ENCODE peak calls at places on chromosomes 11 and 22, in seven cellular contexts. K is HFF-Myc, W is brain microvascular endothelial cell, T is neural crest cell, H is fibroblast of lung, S is right lobe of liver, V is fibroblast of pulmonary artery. L is an unnamed sample.

GRCh38 chr11:13042873-13043338 is 33.8 kb downstream of the RASSF10 start:
- DNase-seq in W (no peak), S (no peak), H (no peak), K (no peak), T (no peak), V (no peak), L (no peak)

GRCh38 chr11:123214396-123214795 is 19.3 kb upstream of the CLMP start:
- DNase-seq in H (no peak), V (no peak), T (no peak), K (no peak), S (no peak), W (no peak), L (no peak)

GRCh38 chr22:45284705-45285305 is at the start of gene UPK3A:
- DNase-seq in W (no peak), V (no peak), H (no peak), T (peak; percentile 49), K (no peak), S (peak; percentile 85), L (no peak)

GRCh38 chr11:79525257-79525656 is 84.4 kb upstream of the TENM4 start:
- DNase-seq in T (no peak), K (no peak), W (no peak), V (no peak), H (no peak), S (no peak), L (no peak)

GRCh38 chr11:126354631-126355323 is 709 bp upstream of the ST3GAL4 start:
- DNase-seq in S (peak; percentile 46), T (no peak), H (no peak), V (no peak), K (no peak), W (no peak), L (no peak)

GRCh38 chr11:1939006-1939626 is 8.0 kb upstream of the MRPL23 start:
- DNase-seq in T (no peak), K (no peak), S (peak; percentile 32), H (no peak), W (no peak), V (no peak), L (no peak)

GRCh38 chr11:45108070-45109064 is 38.1 kb upstream of the PRDM11 start:
- DNase-seq in T (no peak), S (no peak), V (no peak), H (no peak), K (no peak), W (no peak), L (no peak)

GRCh38 chr22:46881373-46882118 is 119.1 kb downstream of the TBC1D22A start:
- DNase-seq in H (peak; percentile 26), T (no peak), S (no peak), K (peak; percentile 21), V (no peak), W (peak; percentile 14), L (peak; percentile 7)

GRCh38 chr11:129264114-129264513 is 72.0 kb upstream of the ARHGAP32 start:
- DNase-seq in S (no peak), W (no peak), V (no peak), K (no peak), H (no peak), T (no peak), L (no peak)

GRCh38 chr11:129973068-129973467 is 29.6 kb downstream of the PRDM10 start:
- DNase-seq in S (no peak), K (no peak), W (no peak), V (no peak), H (no peak), T (no peak), L (no peak)

GRCh38 chr11:62295504-62295903 is 3.4 kb downstream of the SCGB1D4 start:
- DNase-seq in T (peak; percentile 10), K (no peak), W (peak; percentile 43), H (peak; percentile 17), S (no peak), V (peak; percentile 55), L (peak; percentile 15)

DNA sequence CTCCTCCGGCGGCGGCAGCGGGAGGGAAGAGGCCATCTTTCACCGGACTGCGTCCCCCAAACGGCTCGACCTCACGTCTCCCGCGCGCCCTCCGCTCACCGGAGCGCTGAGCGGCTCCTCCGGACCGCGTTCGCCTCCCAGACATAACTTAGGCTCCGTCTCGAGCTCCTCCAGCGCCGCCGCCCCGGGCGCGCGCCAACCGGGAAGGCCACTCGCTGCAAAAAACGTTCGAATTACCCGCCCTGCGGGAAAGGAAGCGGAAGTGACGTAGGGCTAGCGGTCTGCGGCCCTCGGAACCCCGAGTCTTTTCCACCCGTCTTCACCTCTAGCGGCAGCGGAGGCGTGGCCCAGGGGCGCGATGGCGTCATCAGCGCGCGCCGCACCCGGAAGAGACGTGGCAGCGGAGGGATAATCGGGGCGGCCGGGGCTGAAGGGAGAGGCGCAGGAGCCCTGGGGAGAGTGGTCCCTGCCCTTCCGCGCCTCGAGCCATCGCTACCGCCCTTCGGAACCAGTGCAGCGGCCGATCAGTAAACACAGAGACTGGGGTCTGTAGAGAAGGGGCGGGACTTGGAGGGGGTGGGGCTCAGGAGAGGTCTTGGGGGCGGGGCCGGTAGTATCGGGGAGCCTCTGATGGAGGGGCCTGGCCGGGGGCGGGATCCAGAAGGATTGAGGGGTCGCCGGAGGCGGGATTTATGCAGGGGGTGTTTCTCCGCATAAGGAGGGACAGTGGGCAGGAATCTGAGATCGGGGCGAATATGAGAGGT is at the start of the genes CDCA5 and ZFPL1:
- DNase-seq in T (peak; percentile 95), K (peak; percentile 81), W (peak; percentile 89), H (peak; percentile 96), S (peak; percentile 96), V (peak; percentile 97), L (peak; percentile 95)
- TF ChIP-seq CTCF in T (no peak), K (no peak), W (no peak), H (no peak), S (no peak), V (no peak), L (no peak)

GRCh38 chr11:65468874-65469333 is 29.9 kb upstream of the MALAT1 start:
- DNase-seq in W (no peak), V (no peak), H (no peak), K (no peak), S (peak; percentile 72), T (no peak), L (no peak)
- TF ChIP-seq CTCF in W (peak; percentile 67), V (peak; percentile 52), H (peak; percentile 18), K (peak; percentile 52), S (peak; percentile 47), T (peak; percentile 14), L (peak; percentile 43)

DNA sequence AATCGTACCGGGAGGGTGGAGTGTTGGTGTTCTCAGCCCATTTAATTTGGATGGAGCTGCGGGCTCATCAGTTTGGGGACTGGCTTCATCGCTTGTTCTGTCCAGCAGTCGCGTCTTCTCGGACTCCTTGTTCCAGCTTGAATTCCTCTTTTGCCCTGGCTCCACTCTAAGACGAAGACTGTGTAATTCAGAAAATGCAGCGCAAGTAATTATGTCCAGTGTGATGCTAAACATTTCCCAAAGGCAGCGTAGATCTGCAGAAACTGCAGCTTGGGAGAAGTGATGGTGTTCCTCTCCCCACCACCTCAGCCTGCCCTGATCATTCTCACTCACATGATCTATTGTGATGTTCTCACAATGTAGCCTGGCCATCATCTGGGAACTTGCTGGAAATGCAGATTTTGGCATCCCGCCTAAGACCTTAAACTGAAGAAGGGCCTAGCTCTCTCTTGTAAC is 666 bp downstream of the SLC25A18 start:
- DNase-seq in K (no peak), H (peak; percentile 64), V (peak; percentile 75), W (no peak), T (no peak), S (no peak), L (peak; percentile 73)
- TF ChIP-seq CTCF in K (no peak), H (no peak), V (no peak), W (no peak), T (no peak), S (no peak), L (peak; percentile 7)

GRCh38 chr11:112357488-112357887 is 96.8 kb upstream of the PLET1 start:
- DNase-seq in W (no peak), V (no peak), S (no peak), H (no peak), T (no peak), K (no peak), L (no peak)

GRCh38 chr11:112354364-112354763 is 93.7 kb upstream of the PLET1 start:
- DNase-seq in V (no peak), S (no peak), W (no peak), T (no peak), K (no peak), H (no peak), L (no peak)

GRCh38 chr11:112361396-112361795 is 100.7 kb upstream of the PLET1 start:
- DNase-seq in T (no peak), H (no peak), W (no peak), V (no peak), S (no peak), K (no peak), L (no peak)

GRCh38 chr11:112352907-112353306 is 92.2 kb upstream of the PLET1 start:
- DNase-seq in W (no peak), H (no peak), S (no peak), V (no peak), K (no peak), T (no peak), L (no peak)

GRCh38 chr11:112355726-112356125 is 95.1 kb upstream of the PLET1 start:
- DNase-seq in T (peak; percentile 16), H (peak; percentile 19), S (no peak), W (no peak), V (peak; percentile 66), K (no peak), L (peak; percentile 27)
- TF ChIP-seq CTCF in T (peak; percentile 44), H (peak; percentile 10), S (no peak), W (peak; percentile 40), V (peak; percentile 47), K (peak; percentile 56), L (peak; percentile 10)

GRCh38 chr11:117238221-117238620 is 5.8 kb downstream of the RNF214 start:
- DNase-seq in T (no peak), W (no peak), V (no peak), H (no peak), S (no peak), K (no peak), L (no peak)

DNA sequence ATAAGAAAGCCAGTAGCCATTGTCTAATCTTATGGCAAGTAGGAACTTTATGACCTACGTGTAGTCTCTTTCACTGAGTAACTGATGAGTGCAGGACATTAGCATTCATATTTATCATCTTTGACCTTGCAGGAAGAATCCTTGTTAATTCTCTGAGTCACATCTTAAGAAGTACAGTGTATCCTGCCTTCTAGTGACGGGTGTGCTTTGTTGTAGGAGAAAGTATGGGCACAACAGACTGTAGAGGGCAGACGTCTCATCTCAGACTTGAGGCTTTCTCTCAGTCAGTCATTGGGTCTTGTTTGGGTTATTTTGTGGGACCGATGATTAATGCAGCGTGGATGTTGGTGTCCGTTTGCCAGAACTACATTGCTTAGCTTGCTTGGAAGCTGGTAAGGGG is 6.8 kb downstream of the RNF214 start:
- DNase-seq in H (peak; percentile 85), K (peak; percentile 81), V (peak; percentile 92), W (peak; percentile 95), S (no peak), T (no peak), L (peak; percentile 88)
- TF ChIP-seq CTCF in H (peak; percentile 37), K (peak; percentile 51), V (peak; percentile 74), W (peak; percentile 78), S (no peak), T (no peak), L (peak; percentile 63)